ENCODE peak calls at places on chromosomes 2 and 18, in four cellular contexts. C is amniotic stem cell, T is pancreas, W is LHCN-M2. Z is an unnamed sample.

GRCh38 chr2:64632855-64633819 is 20.6 kb downstream of the SERTAD2 start:
- DNase-seq in C (no peak), T (no peak), W (no peak), Z (no peak)

GRCh38 chr2:191023235-191023679 is 9.3 kb upstream of the STAT1 start:
- DNase-seq in C (no peak), T (no peak), W (no peak), Z (no peak)

GRCh38 chr18:48994044-48994651 is 43.4 kb upstream of the SMAD7 start:
- DNase-seq in C (no peak), T (no peak), W (peak), Z (peak)

GRCh38 chr2:9103663-9104277 is 100.3 kb upstream of the MBOAT2 start:
- DNase-seq in C (no peak), T (no peak), W (no peak), Z (no peak)

GRCh38 chr2:65957886-65958285 is 477.0 kb upstream of the MEIS1 start:
- DNase-seq in C (no peak), T (no peak), W (no peak), Z (no peak)

GRCh38 chr18:33818145-33818544 is 240.1 kb downstream of the ASXL3 start:
- DNase-seq in C (no peak), T (no peak), W (no peak), Z (no peak)

GRCh38 chr2:157292853-157293252 is 32.8 kb downstream of the ERMN start:
- DNase-seq in C (no peak), T (no peak), W (no peak), Z (no peak)

GRCh38 chr2:215320679-215321078 is 8.8 kb downstream of the ATIC start:
- DNase-seq in C (no peak), T (no peak), W (no peak), Z (peak)

GRCh38 chr2:44168684-44169154 is at the start of gene PPM1B:
- DNase-seq in C (no peak), T (no peak), W (no peak), Z (no peak)

GRCh38 chr2:50086450-50086849 is 932.1 kb upstream of the FSHR start:
- DNase-seq in C (no peak), T (no peak), W (no peak), Z (no peak)

GRCh38 chr2:28368417-28368798 is 24.2 kb upstream of the FOSL2 start:
- DNase-seq in C (no peak), T (no peak), W (no peak), Z (no peak)

GRCh38 chr18:24488824-24489493 is 28.5 kb downstream of the HRH4 start:
- DNase-seq in C (no peak), T (no peak), W (peak), Z (peak)

GRCh38 chr2:112275887-112276773 is 733 bp downstream of the ZC3H6 start:
- DNase-seq in C (peak), T (peak), W (peak), Z (peak)

GRCh38 chr2:216216951-216217903 is 108.1 kb downstream of the XRCC5 start:
- DNase-seq in C (peak), T (no peak), W (peak), Z (peak)

GRCh38 chr18:65425366-65425765 is 325.4 kb upstream of the CDH7 start:
- DNase-seq in C (no peak), T (no peak), W (no peak), Z (no peak)

GRCh38 chr18:55109818-55110414 is 150.7 kb upstream of the CCDC68 start:
- DNase-seq in C (no peak), T (no peak), W (no peak), Z (no peak)

GRCh38 chr2:27756544-27757498 is 14.7 kb upstream of the MRPL33 start:
- DNase-seq in C (no peak), T (peak), W (peak), Z (peak)

GRCh38 chr18:48632676-48633257 is 93.9 kb downstream of the CTIF start:
- DNase-seq in C (no peak), T (no peak), W (no peak), Z (no peak)

GRCh38 chr2:168716839-168717238 is 85.6 kb upstream of the NOSTRIN start:
- DNase-seq in C (no peak), T (no peak), W (no peak), Z (no peak)

GRCh38 chr2:177545981-177546600 is 153.5 kb downstream of the AGPS start:
- DNase-seq in C (no peak), T (no peak), W (no peak), Z (no peak)

GRCh38 chr2:110770308-110770695 is 37.9 kb downstream of the ACOXL start:
- DNase-seq in C (no peak), T (no peak), W (no peak), Z (no peak)

GRCh38 chr18:31657823-31658669 is 26.3 kb downstream of the B4GALT6 start:
- DNase-seq in C (no peak), T (no peak), W (no peak), Z (no peak)

GRCh38 chr2:168135630-168136029 is 111.8 kb downstream of the STK39 start:
- DNase-seq in C (no peak), T (no peak), W (no peak), Z (no peak)

GRCh38 chr2:30765226-30765625 is 42.0 kb downstream of the CAPN13 start:
- DNase-seq in C (no peak), T (no peak), W (no peak), Z (no peak)

GRCh38 chr2:101873543-101873942 is 118.2 kb upstream of the IL1R2 start:
- DNase-seq in C (no peak), T (no peak), W (no peak), Z (no peak)

GRCh38 chr2:53028259-53028658 is 739.3 kb upstream of the CHAC2 start:
- DNase-seq in C (peak), T (no peak), W (peak), Z (peak)

GRCh38 chr2:8344725-8345124 is 337.1 kb upstream of the ID2 start:
- DNase-seq in C (no peak), T (no peak), W (no peak), Z (no peak)

GRCh38 chr2:60961457-60961856 is 56.1 kb upstream of the PEX13 start:
- DNase-seq in C (no peak), T (no peak), W (peak), Z (no peak)

GRCh38 chr2:171564463-171564862 is 42.2 kb downstream of the CYBRD1 start:
- DNase-seq in C (no peak), T (no peak), W (no peak), Z (no peak)

GRCh38 chr18:54529444-54529843 is 61.6 kb upstream of the DYNAP start:
- DNase-seq in C (no peak), T (no peak), W (no peak), Z (no peak)

GRCh38 chr18:8381801-8382459 is 227.3 kb upstream of the RAB12 start:
- DNase-seq in C (no peak), T (no peak), W (no peak), Z (no peak)

GRCh38 chr2:119472749-119473148 is 41.1 kb downstream of the TMEM37 start:
- DNase-seq in C (no peak), T (no peak), W (no peak), Z (no peak)

GRCh38 chr2:240513544-240514287 is 44.1 kb downstream of the ANKMY1 start:
- DNase-seq in C (peak), T (peak), W (peak), Z (peak)

Z was measured in myocyte.